ENCODE peak calls at places on chromosomes 12 and 14, in four cellular contexts. J is MM.1S, X is Karpas-422, H is colonic mucosa. W is an unnamed sample.

GRCh38 chr14:70655110-70655826 is 13.6 kb downstream of the TTC9 start:
- DNase-seq in J (peak; percentile 19), X (peak; percentile 94), H (no peak), W (peak; percentile 93)

GRCh38 chr14:21891921-21892320 is 218.3 kb upstream of the OR4E1 start:
- DNase-seq in J (no peak), X (no peak), H (no peak), W (no peak)

GRCh38 chr12:131340616-131341210 is 370.2 kb upstream of the SFSWAP start:
- DNase-seq in J (no peak), X (no peak), H (no peak), W (no peak)

GRCh38 chr12:79414252-79414651 is 276.5 kb downstream of the PAWR start:
- DNase-seq in J (no peak), X (no peak), H (peak; percentile 77), W (no peak)

GRCh38 chr14:93239869-93240677 is 33.0 kb downstream of the UBR7 start:
- DNase-seq in J (no peak), X (no peak), H (no peak), W (no peak)

GRCh38 chr12:132258543-132258942 is 70.8 kb downstream of the GALNT9 start:
- DNase-seq in J (no peak), X (no peak), H (no peak), W (no peak)

GRCh38 chr12:13701502-13701901 is 279.9 kb downstream of the GRIN2B start:
- DNase-seq in J (no peak), X (no peak), H (no peak), W (no peak)

GRCh38 chr12:53476769-53477209 is 22.5 kb downstream of the MAP3K12 start:
- DNase-seq in J (peak; percentile 50), X (peak; percentile 71), H (no peak), W (no peak)

GRCh38 chr12:10716704-10717315 is 6.3 kb downstream of the YBX3 start:
- DNase-seq in J (no peak), X (no peak), H (peak; percentile 88), W (no peak)
- H3K4me3 ChIP-seq in J (no peak overlapping the region), X (no peak overlapping the region), H (no peak overlapping the region), W (no peak overlapping the region)

DNA sequence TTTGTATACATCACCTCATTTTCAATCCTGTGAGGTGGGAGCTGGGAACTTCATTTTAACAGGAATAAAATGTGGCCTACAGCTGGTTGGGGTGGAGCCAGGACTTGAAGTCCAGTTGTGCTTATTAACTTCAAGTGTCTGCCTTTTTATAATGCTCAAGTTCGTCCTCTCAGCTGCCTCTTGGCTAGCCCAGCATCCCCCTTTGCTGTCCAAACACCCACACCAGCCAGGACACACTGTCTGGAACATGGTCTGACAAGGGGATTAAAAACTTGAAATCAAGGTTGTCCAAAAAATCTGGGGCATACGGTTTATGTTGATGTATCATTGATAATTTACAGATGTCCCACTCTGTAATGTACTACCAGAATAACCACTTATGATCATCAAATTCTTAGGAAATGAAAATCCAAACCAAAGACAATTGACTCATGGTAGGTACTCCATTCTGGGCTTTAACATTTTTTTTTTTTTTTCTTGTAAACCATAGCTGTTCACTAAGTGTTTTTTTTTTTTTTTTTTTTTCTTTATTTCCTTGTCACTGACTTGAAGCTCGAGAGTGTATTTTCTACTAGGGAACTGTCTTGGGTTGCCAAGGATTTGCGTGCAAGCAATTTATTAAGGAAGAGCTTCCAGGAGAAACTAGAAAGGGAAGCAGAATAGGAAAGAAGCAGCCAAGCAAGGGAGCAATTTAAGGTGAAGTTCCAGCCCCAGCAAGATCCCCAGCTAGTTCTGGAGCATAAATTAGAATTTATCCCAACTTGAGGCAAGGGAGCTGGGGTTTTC is 252.2 kb downstream of the EFCAB11 start:
- DNase-seq in J (no peak), X (no peak), H (peak; percentile 43), W (no peak)
- H3K27ac ChIP-seq in J (no peak overlapping the region), X (no peak overlapping the region), H (peak overlapping the region; percentile 62), W (peak overlapping the region; percentile 55)

DNA sequence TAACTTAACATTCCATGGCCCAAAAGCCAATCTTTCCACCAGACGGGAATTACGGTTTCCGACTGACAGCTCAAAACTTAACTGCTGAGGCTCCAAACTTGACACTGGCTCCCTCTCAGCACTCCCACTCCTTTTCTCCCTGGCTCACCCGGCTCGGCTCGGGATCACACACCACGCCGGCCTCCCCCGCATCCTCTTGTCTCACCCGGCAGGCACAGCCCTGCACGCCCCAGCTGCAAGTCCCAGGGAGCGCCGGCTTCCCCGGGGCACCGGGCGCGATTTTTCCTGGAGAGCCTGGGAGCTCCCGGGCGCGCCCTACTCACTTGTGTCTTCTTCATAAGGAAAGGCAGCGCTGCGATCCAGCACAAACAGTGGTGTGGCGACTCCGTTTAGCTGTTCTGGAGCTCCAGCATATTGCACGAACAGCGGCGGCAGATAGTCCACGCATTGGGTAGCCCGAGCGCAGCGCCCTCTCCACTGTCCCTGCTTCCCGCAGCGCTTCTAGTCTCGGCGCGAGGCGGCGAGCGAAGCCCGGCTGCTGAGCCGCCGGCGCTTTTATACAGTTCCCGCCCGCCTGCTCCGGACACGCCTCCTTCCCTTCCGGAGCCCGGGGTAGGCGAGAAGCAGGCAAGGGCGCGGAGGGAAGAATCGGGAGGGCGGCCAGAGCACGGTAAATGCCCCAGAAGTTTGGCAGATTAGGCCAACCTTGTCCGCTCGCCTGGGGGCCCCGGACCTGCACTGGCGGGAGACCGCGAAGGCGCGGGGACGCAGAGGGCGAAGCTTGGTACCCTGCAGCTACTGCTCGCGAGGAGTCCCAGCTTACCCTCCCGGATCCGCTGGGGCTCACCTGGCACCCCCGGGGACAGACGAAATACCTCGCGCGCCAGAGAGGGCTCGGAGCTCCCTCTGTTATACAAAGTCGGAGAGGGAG is at the start of gene KITLG:
- DNase-seq in J (peak; percentile 70), X (no peak), H (peak; percentile 88), W (no peak)
- H3K4me3 ChIP-seq in J (peak within 1 kb of the TSS; percentile 64), X (no peak within 1 kb of the TSS), H (peak within 1 kb of the TSS; percentile 83), W (no peak within 1 kb of the TSS)

GRCh38 chr14:99602054-99602787 is 1.8 kb downstream of the CCDC85C start:
- DNase-seq in J (no peak), X (no peak), H (peak; percentile 79), W (no peak)

GRCh38 chr14:99600232-99600888 is 3.6 kb downstream of the CCDC85C start:
- DNase-seq in J (no peak), X (no peak), H (no peak), W (no peak)

GRCh38 chr14:99602788-99603415 is 1.1 kb downstream of the CCDC85C start:
- DNase-seq in J (no peak), X (no peak), H (no peak), W (no peak)

GRCh38 chr14:99599440-99599839 is 4.6 kb downstream of the CCDC85C start:
- DNase-seq in J (no peak), X (no peak), H (no peak), W (no peak)

GRCh38 chr14:99601301-99601945 is 2.6 kb downstream of the CCDC85C start:
- DNase-seq in J (no peak), X (no peak), H (peak; percentile 58), W (no peak)
- H3K27ac ChIP-seq in J (no peak overlapping the region), X (no peak overlapping the region), H (peak overlapping the region; percentile 78), W (no peak overlapping the region)

DNA sequence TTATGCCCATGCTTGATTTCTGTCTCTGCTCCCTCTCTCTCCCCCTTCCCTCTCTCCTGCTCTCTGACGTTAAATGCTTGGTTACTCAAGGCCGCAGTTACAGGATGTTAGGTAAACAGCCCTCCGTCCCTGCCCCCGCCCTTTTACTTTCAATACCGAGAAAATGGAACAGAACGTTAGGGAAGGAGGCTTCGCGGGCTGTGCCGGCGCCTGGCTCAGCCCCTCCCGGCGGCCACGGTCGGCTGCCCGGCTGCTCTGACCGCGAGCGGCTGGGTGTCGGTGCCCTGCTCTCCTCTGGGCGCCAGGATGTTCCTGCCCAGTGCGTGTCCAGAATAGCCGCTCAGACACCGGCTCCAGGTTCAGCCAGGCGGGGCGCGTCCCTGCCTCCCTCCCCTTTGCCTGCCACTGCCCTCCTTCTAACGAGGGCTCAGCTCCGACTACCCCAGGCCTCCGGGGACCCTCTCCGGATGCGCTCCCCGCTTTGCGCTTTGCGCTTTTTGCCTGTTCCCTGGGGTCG is 166.1 kb downstream of the ADCK1 start:
- DNase-seq in J (peak; percentile 12), X (no peak), H (no peak), W (peak; percentile 38)
- H3K4me3 ChIP-seq in J (peak overlapping the region; percentile 25), X (no peak overlapping the region), H (peak overlapping the region; percentile 17), W (no peak overlapping the region)

DNA sequence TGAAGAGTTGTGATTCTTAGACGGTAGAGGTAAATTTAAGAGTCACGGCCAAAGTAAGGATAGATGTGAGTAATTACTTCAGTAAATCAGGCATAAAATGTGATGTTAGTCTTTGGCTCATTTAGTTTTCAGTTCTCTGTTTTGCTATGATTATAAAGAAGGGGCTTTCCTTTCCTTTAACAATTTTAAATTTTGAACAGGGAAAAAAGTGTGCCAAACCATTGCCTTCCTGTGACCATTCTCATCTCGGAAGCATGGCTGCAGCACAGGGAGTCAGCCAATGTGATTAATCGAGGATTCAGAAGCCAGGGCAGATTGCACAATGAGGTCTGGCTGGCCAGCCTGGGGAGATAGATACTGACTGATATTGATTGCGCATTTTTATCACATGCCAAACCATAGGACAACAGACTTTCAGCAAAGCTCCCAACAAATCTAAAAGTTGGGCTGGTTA is 480.2 kb upstream of the PRICKLE1 start:
- DNase-seq in J (no peak), X (no peak), H (no peak), W (no peak)
- H3K27ac ChIP-seq in J (no peak overlapping the region), X (no peak overlapping the region), H (no peak overlapping the region), W (no peak overlapping the region)

GRCh38 chr14:100777366-100778077 is 48.4 kb upstream of the MEG3 start:
- DNase-seq in J (no peak), X (no peak), H (no peak), W (no peak)
- H3K4me3 ChIP-seq in J (no peak overlapping the region), X (no peak overlapping the region), H (no peak overlapping the region), W (no peak overlapping the region)

GRCh38 chr12:92735131-92735721 is 32.4 kb downstream of the PLEKHG7 start:
- DNase-seq in J (no peak), X (no peak), H (no peak), W (no peak)
- H3K27ac ChIP-seq in J (no peak overlapping the region), X (no peak overlapping the region), H (no peak overlapping the region), W (no peak overlapping the region)

GRCh38 chr12:96347130-96347699 is 53.0 kb downstream of the CDK17 start:
- DNase-seq in J (no peak), X (no peak), H (peak; percentile 23), W (no peak)
- H3K4me3 ChIP-seq in J (peak overlapping the region; percentile 46), X (no peak overlapping the region), H (peak overlapping the region; percentile 16), W (peak overlapping the region; percentile 39)

W was measured in CD4-positive, CD25-positive, alpha-beta regulatory T cell.